ENCODE peak calls at places on chromosomes 11 and 22, in five cellular contexts. S is transverse colon, Q is PC-9, I is endothelial cell of umbilical vein, F is GM23248. C is an unnamed sample. For H3K9me3, the result is how much of the 10 kb centered on the place peaks cover.

GRCh38 chr11:45176996-45177395 is 30.6 kb downstream of the PRDM11 start:
- DNase-seq in S (no peak), Q (no peak), I (no peak), F (no peak), C (no peak)

GRCh38 chr11:133681901-133682300 is 149.6 kb upstream of the OPCML start:
- DNase-seq in S (no peak), Q (no peak), I (no peak), F (no peak), C (peak)

GRCh38 chr11:59573216-59573615 is 42.4 kb downstream of the OSBP start:
- DNase-seq in S (no peak), Q (no peak), I (peak), F (peak), C (no peak)

GRCh38 chr22:50621491-50621880 is 6.5 kb downstream of the ARSA start:
- DNase-seq in S (peak), Q (no peak), I (no peak), F (no peak), C (no peak)

GRCh38 chr11:2930705-2931415 is 1.6 kb upstream of the PHLDA2 start:
- DNase-seq in S (peak), Q (peak), I (peak), F (peak), C (no peak)

GRCh38 chr11:57167125-57167839 is 14.5 kb upstream of the LRRC55 start:
- DNase-seq in S (no peak), Q (no peak), I (no peak), F (no peak), C (no peak)

GRCh38 chr11:35045219-35045819 is 93.7 kb upstream of the CD44 start:
- DNase-seq in S (peak), Q (no peak), I (no peak), F (no peak), C (no peak)

GRCh38 chr11:47143322-47143721 is 33.4 kb downstream of the ARFGAP2 start:
- DNase-seq in S (no peak), Q (peak), I (peak), F (peak), C (peak)

GRCh38 chr22:45468872-45469572 is 33.7 kb upstream of the FBLN1 start:
- DNase-seq in S (no peak), Q (no peak), I (no peak), F (peak), C (no peak)

GRCh38 chr11:36399236-36399635 is 103.1 kb downstream of the PRR5L start:
- DNase-seq in S (no peak), Q (no peak), I (no peak), F (no peak), C (no peak)

GRCh38 chr11:65865550-65866172 is 5.4 kb downstream of the MUS81 start:
- DNase-seq in S (no peak), Q (no peak), I (no peak), F (no peak), C (no peak)

GRCh38 chr11:69510471-69511357 is 29.3 kb downstream of the LINC01488 start:
- DNase-seq in S (no peak), Q (peak), I (no peak), F (peak), C (no peak)

GRCh38 chr22:22047266-22047665 is 64.7 kb upstream of the TOP3B start:
- DNase-seq in S (no peak), Q (no peak), I (no peak), F (no peak), C (no peak)

GRCh38 chr11:65445101-65445603 is 22.6 kb downstream of the NEAT1 start:
- DNase-seq in S (no peak), Q (peak), I (peak), F (peak), C (no peak)

GRCh38 chr22:44026630-44027511 is 2.8 kb downstream of the PARVB start:
- DNase-seq in S (peak), Q (no peak), I (peak), F (peak), C (peak)

GRCh38 chr11:74877132-74877531 is 71.8 kb downstream of the XRRA1 start:
- DNase-seq in S (no peak), Q (no peak), I (no peak), F (peak), C (peak)

GRCh38 chr11:6200975-6201374 is 2.0 kb downstream of the OR52W1 start:
- DNase-seq in S (peak), Q (no peak), I (no peak), F (no peak), C (no peak)

GRCh38 chr11:116885951-116886629 is 48.7 kb upstream of the APOA1 start:
- DNase-seq in S (no peak), Q (no peak), I (no peak), F (peak), C (no peak)

GRCh38 chr11:128488471-128488870 is 98.9 kb downstream of the ETS1 start:
- DNase-seq in S (no peak), Q (no peak), I (no peak), F (peak), C (no peak)

GRCh38 chr22:19270873-19271272 is 20.6 kb downstream of the CLTCL1 start:
- DNase-seq in S (no peak), Q (no peak), I (no peak), F (no peak), C (no peak)

GRCh38 chr22:50467773-50468440 is 6.9 kb downstream of the SBF1 start:
- DNase-seq in S (no peak), Q (no peak), I (no peak), F (no peak), C (no peak)

GRCh38 chr11:62857541-62857982 is 18.2 kb upstream of the WDR74 start:
- DNase-seq in S (no peak), Q (peak), I (no peak), F (no peak), C (no peak)

GRCh38 chr11:31240340-31240904 is 129.1 kb downstream of the DCDC1 start:
- DNase-seq in S (no peak), Q (peak), I (peak), F (peak), C (peak)

GRCh38 chr22:33867118-33867863 is 53.0 kb downstream of the LARGE1 start:
- DNase-seq in S (peak), Q (peak), I (no peak), F (peak), C (peak)

GRCh38 chr22:36929621-36930020 is 16.2 kb downstream of the CSF2RB start:
- DNase-seq in S (no peak), Q (no peak), I (no peak), F (no peak), C (no peak)

GRCh38 chr11:67354314-67355022 is 1.1 kb upstream of the POLD4 start:
- DNase-seq in S (peak), Q (peak), I (peak), F (peak), C (peak)

GRCh38 chr11:17552392-17553248 is 5.6 kb downstream of the OTOG start:
- DNase-seq in S (no peak), Q (no peak), I (peak), F (no peak), C (no peak)

GRCh38 chr11:112469376-112469775 is 208.7 kb upstream of the PLET1 start:
- DNase-seq in S (no peak), Q (no peak), I (no peak), F (no peak), C (no peak)

GRCh38 chr22:29756341-29756740 is 10.5 kb downstream of the ZMAT5 start:
- DNase-seq in S (no peak), Q (no peak), I (no peak), F (peak), C (no peak)

GRCh38 chr11:106748059-106748458 is 270.2 kb downstream of the GUCY1A2 start:
- DNase-seq in S (no peak), Q (no peak), I (no peak), F (no peak), C (no peak)

GRCh38 chr11:36976740-36977139 is 378.7 kb upstream of the RAG2 start:
- DNase-seq in S (no peak), Q (no peak), I (no peak), F (no peak), C (no peak)

GRCh38 chr22:44453441-44454112 is 44.5 kb downstream of the RTL6 start:
- DNase-seq in S (no peak), Q (no peak), I (no peak), F (no peak), C (no peak)

GRCh38 chr11:132886335-132886734 is 646.0 kb downstream of the OPCML start:
- DNase-seq in S (no peak), Q (no peak), I (no peak), F (peak), C (peak)

GRCh38 chr11:1943576-1943975 is 3.6 kb upstream of the MRPL23 start:
- DNase-seq in S (peak), Q (no peak), I (no peak), F (peak), C (no peak)

GRCh38 chr11:35927730-35928129 is 16.1 kb upstream of the LDLRAD3 start:
- DNase-seq in S (peak), Q (peak), I (no peak), F (peak), C (no peak)

GRCh38 chr22:42074153-42074750 is at the start of gene PHETA2:
- DNase-seq in S (peak), Q (peak), I (peak), F (peak), C (no peak)

GRCh38 chr11:34052608-34053160 is 1.2 kb downstream of the CAPRIN1 start:
- DNase-seq in S (peak), Q (peak), I (no peak), F (peak), C (peak)

GRCh38 chr11:2579315-2580060 is 120.3 kb downstream of the KCNQ1OT1 start:
- DNase-seq in S (no peak), Q (no peak), I (no peak), F (no peak), C (peak)

GRCh38 chr11:1766719-1767398 is 3.1 kb upstream of the CTSD start:
- DNase-seq in S (no peak), Q (no peak), I (no peak), F (no peak), C (no peak)

GRCh38 chr11:67238894-67239794 is 27.1 kb upstream of the GRK2 start:
- DNase-seq in S (no peak), Q (no peak), I (peak), F (peak), C (peak)

GRCh38 chr22:16956290-16956689 is 51.7 kb downstream of the GAB4 start:
- DNase-seq in S (no peak), Q (no peak), I (no peak), F (no peak), C (no peak)
- H3K9me3 ChIP-seq in S (under half), Q (under half), I (under half), F (under half), C (under half)

DNA sequence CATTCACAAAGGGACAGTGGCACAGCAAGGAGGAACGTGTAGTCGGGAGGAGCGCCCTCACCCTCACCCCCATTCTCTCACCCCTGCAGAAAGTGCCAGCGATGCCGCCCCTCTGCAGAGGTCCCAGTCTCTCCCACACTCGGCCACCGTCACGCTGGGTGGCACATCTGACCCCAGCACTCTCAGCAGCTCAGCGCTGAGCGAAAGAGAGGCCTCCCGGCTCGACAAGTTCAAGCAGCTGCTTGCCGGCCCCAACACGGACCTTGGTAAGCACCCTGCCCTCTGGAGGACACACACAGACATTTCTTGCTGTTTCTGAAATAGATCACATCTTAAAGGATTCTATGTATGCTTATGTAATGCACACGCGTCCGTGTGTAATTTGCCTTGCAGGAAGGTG is 34.9 kb downstream of the TBC1D22A start:
- DNase-seq in S (no peak), Q (no peak), I (no peak), F (peak), C (peak)
- H3K9me3 ChIP-seq in S (under half), Q (under half), I (under half), F (under half), C (under half)

DNA sequence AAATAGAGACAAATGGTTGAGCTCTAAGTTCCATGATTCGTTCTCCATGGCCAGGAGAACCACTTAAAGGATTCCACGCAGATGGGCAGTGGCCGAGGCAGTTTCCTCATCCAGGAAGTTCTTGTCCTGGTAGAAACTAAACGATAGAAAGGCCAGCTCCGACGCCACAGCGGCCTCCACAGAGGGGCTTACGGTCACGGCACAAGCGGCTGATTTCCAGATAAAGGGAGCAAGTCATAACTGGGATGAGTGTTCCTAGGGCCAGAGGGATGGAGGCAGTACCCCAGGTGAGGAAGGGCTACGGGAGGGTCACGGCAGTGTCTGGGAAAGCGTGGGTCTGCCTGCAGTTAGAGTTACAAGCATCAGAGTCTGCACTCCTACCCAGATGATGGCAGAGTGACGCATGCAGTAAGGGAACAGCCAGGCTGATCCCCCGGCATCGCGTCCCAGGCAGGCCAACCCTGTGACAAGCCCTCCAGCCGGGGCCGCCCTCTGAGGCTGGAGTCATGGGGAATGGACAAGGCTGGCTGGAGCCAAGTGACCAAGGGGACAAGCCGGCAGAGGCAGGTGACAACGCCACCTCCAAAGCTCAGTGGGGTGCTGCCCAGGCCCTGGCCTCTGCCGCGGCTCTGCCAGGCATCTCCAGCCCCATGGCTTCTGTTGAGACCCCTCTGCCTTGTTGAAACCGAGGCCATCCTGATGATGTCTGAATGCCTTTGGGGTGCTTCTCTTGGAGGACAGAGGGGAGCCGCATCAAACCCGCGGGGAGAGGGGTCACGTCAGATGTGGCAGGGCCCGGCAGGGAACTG is 475.1 kb downstream of the BRD1 start:
- DNase-seq in S (no peak), Q (no peak), I (no peak), F (no peak), C (no peak)
- H3K9me3 ChIP-seq in S (under half), Q (under half), I (under half), F (under half), C (under half)

DNA sequence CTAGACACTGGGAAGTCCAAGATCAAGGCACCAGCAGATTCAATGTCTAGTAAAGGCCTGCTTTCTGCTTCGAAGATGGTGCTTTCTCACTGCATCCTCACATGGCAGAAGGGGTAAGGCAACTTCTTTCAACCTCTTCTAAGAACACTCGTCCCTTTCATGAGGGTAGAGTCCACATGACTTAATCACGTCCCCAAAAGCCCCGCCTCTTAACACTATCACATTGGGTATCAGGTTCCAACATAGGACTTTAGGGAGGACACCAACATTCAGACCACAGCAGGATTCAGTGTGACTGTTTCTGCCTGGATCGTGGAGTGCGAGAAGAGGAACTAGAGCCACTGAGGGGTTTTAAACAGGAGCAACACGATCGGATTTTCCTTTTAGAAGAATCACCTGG is 3.7 kb upstream of the TIRAP start:
- DNase-seq in S (no peak), Q (no peak), I (no peak), F (no peak), C (no peak)
- H3K9me3 ChIP-seq in S (under half), Q (under half), I (under half), F (under half), C (under half)

DNA sequence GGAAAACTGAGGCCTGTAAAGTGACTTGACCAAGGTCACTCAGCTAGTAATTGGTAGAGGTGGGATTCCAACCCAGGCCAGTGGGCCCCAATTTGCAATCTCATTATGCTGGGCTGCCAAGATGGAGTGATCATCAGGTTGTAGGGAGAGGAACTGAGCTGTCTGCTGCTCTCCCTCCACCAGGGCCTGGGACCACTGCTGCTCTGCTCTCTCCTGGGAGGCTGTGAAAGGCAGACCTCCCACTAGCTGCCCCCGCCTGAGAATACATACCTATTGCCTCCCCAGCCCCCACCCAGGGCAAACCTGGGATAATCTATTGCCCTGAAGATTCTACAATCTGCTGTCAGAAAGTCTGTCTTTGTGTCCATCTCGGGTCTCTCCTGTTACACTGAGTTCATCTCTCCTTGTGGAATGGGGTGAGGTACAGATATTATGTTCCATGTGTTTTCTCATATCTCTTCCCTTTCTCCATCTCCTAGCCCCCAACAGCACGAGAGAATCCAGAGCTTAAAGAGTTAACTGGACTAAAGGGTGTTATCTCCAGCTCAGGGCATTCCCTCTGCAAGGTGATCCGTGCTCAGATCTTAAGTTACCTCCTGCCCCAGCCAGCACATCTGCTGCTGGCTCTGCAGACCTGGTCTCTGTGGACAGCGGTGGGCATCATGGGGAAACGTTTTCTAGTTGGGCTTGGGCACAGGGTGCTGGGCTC is 5.6 kb downstream of the NECTIN1 start:
- DNase-seq in S (no peak), Q (no peak), I (no peak), F (no peak), C (no peak)
- H3K9me3 ChIP-seq in S (under half), Q (under half), I (under half), F (under half), C (under half)

GRCh38 chr11:55773138-55773537 is at the start of gene OR5D13:
- DNase-seq in S (no peak), Q (no peak), I (no peak), F (no peak), C (no peak)
- H3K9me3 ChIP-seq in S (under half), Q (under half), I (under half), F (under half), C (under half)

DNA sequence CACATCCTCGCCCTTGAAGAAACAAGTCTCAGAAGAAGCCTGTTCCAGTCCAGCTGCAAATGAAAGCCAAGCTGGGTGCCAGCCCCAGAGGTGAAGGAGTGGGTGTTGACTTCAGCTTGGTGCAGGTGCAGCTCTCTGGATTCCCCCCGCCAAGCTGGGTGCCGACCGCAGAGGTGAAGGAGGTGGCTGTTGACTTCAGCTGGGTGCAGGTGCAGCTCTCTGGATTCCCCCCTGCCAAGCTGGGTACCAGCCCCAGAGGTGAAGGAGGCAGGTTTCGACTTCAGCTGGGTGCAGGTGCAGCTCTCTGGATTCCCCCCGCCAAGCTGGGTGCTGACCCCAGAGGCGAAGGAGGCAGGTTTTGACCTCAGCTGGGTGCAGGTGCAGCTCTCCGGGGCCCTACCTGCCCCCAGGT is 1234.0 kb downstream of the TBC1D22A start:
- DNase-seq in S (peak), Q (no peak), I (no peak), F (no peak), C (no peak)
- H3K9me3 ChIP-seq in S (under half), Q (under half), I (under half), F (under half), C (under half)

GRCh38 chr22:47333625-47334024 is 571.2 kb downstream of the TBC1D22A start:
- DNase-seq in S (no peak), Q (peak), I (peak), F (peak), C (peak)
- H3K9me3 ChIP-seq in S (under half), Q (under half), I (under half), F (under half), C (under half)

GRCh38 chr22:48522271-48522670 is 1305.4 kb downstream of the BRD1 start:
- DNase-seq in S (no peak), Q (no peak), I (no peak), F (no peak), C (no peak)

GRCh38 chr22:48523761-48524160 is 1303.9 kb downstream of the BRD1 start:
- DNase-seq in S (no peak), Q (no peak), I (no peak), F (no peak), C (no peak)

GRCh38 chr22:48520207-48520606 is 1307.5 kb downstream of the BRD1 start:
- DNase-seq in S (no peak), Q (no peak), I (no peak), F (no peak), C (no peak)

GRCh38 chr22:48520888-48521600 is 1306.6 kb downstream of the BRD1 start:
- DNase-seq in S (no peak), Q (no peak), I (no peak), F (no peak), C (no peak)

GRCh38 chr22:48523091-48523490 is 1304.6 kb downstream of the BRD1 start:
- DNase-seq in S (no peak), Q (no peak), I (no peak), F (no peak), C (no peak)
- H3K9me3 ChIP-seq in S (under half), Q (under half), I (under half), F (under half), C (under half)